ENCODE peak calls at places on chromosomes 7 and 10, in four cellular contexts. B is HepG2, U is K562, X is GM12878. I is an unnamed sample.

GRCh38 chr7:113652501-113652900 is 266.3 kb downstream of the PPP1R3A start:
- DNase-seq in B (no peak), U (no peak), X (no peak), I (no peak)

GRCh38 chr7:130611206-130611605 is 57.3 kb downstream of the COPG2 start:
- DNase-seq in B (no peak), U (no peak), X (no peak), I (no peak)

GRCh38 chr7:104848386-104848990 is 165.5 kb upstream of the KMT2E start:
- DNase-seq in B (peak; percentile 35), U (peak; percentile 79), X (no peak), I (peak; percentile 84)

GRCh38 chr10:108970016-108970415 is 953.3 kb downstream of the XPNPEP1 start:
- DNase-seq in B (no peak), U (peak; percentile 4), X (no peak), I (peak; percentile 41)

GRCh38 chr7:140656548-140657515 is 15.9 kb upstream of the ADCK2 start:
- DNase-seq in B (peak; percentile 27), U (no peak), X (no peak), I (no peak)

GRCh38 chr7:137985897-137986251 is 16.0 kb downstream of the CREB3L2 start:
- DNase-seq in B (no peak), U (peak; percentile 53), X (no peak), I (no peak)

GRCh38 chr7:25407932-25408480 is 179.7 kb upstream of the NPVF start:
- DNase-seq in B (no peak), U (no peak), X (no peak), I (no peak)

GRCh38 chr7:129610709-129611245 is 743 bp upstream of the NRF1 start:
- DNase-seq in B (no peak), U (no peak), X (no peak), I (no peak)

GRCh38 chr10:121813211-121813812 is 114.5 kb downstream of the ATE1 start:
- DNase-seq in B (no peak), U (no peak), X (no peak), I (no peak)

GRCh38 chr10:132519382-132520146 is 18.0 kb upstream of the INPP5A start:
- DNase-seq in B (no peak), U (no peak), X (no peak), I (peak; percentile 10)
- TF ChIP-seq CREM in B (no peak), U (no peak), X (no peak), I (no peak)

GRCh38 chr10:22468570-22469320 is 123.4 kb downstream of the SPAG6 start:
- DNase-seq in B (no peak), U (no peak), X (no peak), I (no peak)
- TF ChIP-seq CREM in B (no peak), U (no peak), X (no peak), I (no peak)

GRCh38 chr7:50552139-50552538 is 13.1 kb downstream of the DDC start:
- DNase-seq in B (peak; percentile 55), U (no peak), X (no peak), I (no peak)
- TF ChIP-seq CREM in B (no peak), U (no peak), X (no peak), I (no peak)

GRCh38 chr7:29976673-29977072 is 12.9 kb downstream of the SCRN1 start:
- DNase-seq in B (no peak), U (no peak), X (no peak), I (no peak)
- TF ChIP-seq CREM in B (no peak), U (no peak), X (no peak), I (no peak)